ENCODE peak calls at places on chromosomes 12 and 14, in nine cellular contexts. R is H1; Y is fibroblast of pulmonary artery; Z is MCF 10A; L is coronary artery; X is stimulated activated CD4-positive, alpha-beta T cell treated with anti-CD3 and anti-CD28 coated beads, Interleukin-4, amount 100 ng/mL, for 4 hours; V is SK-N-SH; P is epithelial cell of esophagus; I is NCI-H345. S is an unnamed sample.

GRCh38 chr12:65269603-65270002 is 8.9 kb upstream of the MSRB3 start:
- DNase-seq in R (no peak), V (no peak), Y (peak; percentile 36), Z (no peak), L (no peak), P (peak; percentile 43), X (no peak), I (no peak), S (no peak)

GRCh38 chr14:104280085-104280901 is 141.9 kb downstream of the KIF26A start:
- DNase-seq in Y (no peak), P (no peak), X (no peak), Z (no peak), I (no peak), R (peak; percentile 40), L (peak; percentile 56), V (no peak), S (peak; percentile 44)

GRCh38 chr12:79217306-79217705 is 352.7 kb downstream of the SYT1 start:
- DNase-seq in R (no peak), Z (no peak), L (no peak), X (no peak), V (no peak), I (peak; percentile 41), P (no peak), Y (no peak), S (no peak)

GRCh38 chr14:38004610-38004879 is 203.2 kb upstream of the SSTR1 start:
- DNase-seq in X (no peak), Z (no peak), R (no peak), P (no peak), Y (no peak), I (no peak), V (no peak), L (no peak), S (no peak)

GRCh38 chr14:101082436-101083384 is 179.2 kb upstream of the RTL1 start:
- DNase-seq in I (no peak), Z (no peak), L (peak; percentile 47), P (no peak), R (no peak), Y (no peak), X (no peak), V (no peak), S (no peak)

GRCh38 chr14:36522347-36522971 is 2.4 kb upstream of the NKX2-1 start:
- DNase-seq in R (peak; percentile 73), P (no peak), Z (no peak), I (no peak), X (no peak), V (no peak), Y (no peak), L (no peak), S (no peak)

GRCh38 chr12:53532026-53532425 is 24.7 kb upstream of the NPFF start:
- DNase-seq in R (no peak), P (no peak), Z (no peak), L (no peak), X (no peak), V (no peak), Y (no peak), I (no peak), S (no peak)

GRCh38 chr12:50265770-50266524 is 17.4 kb downstream of the LIMA1 start:
- DNase-seq in I (no peak), R (no peak), X (no peak), V (no peak), Y (no peak), L (no peak), Z (peak; percentile 85), P (peak; percentile 92), S (no peak)

GRCh38 chr12:96397756-96398421 is 2.4 kb downstream of the CDK17 start:
- DNase-seq in P (no peak), V (no peak), Y (peak; percentile 46), I (no peak), Z (peak; percentile 24), R (no peak), L (no peak), X (no peak), S (no peak)

GRCh38 chr12:65965358-65965757 is 141.1 kb downstream of the HMGA2 start:
- DNase-seq in R (no peak), X (no peak), Z (no peak), Y (no peak), V (no peak), P (no peak), I (no peak), L (no peak), S (no peak)

GRCh38 chr12:86634706-86635410 is 378.7 kb upstream of the MGAT4C start:
- DNase-seq in L (no peak), R (no peak), V (no peak), P (peak; percentile 63), I (no peak), X (no peak), Y (peak; percentile 1), Z (peak; percentile 52), S (no peak)

GRCh38 chr14:41830679-41831078 is 224.0 kb downstream of the LRFN5 start:
- DNase-seq in X (no peak), P (peak; percentile 87), R (no peak), V (no peak), L (no peak), Z (peak; percentile 70), I (peak; percentile 64), Y (peak; percentile 69), S (no peak)